ENCODE peak calls at places on chromosomes 3 and 15, in five cellular contexts. D is OCI-LY7, A is cardiac muscle cell, J is upper lobe of right lung, L is osteoblast. H is an unnamed sample.

GRCh38 chr3:124800076-124800475 is 69.8 kb downstream of the UMPS start:
- DNase-seq in D (no peak), A (no peak), L (no peak), J (no peak), H (no peak)

GRCh38 chr15:56038015-56038414 is 44.6 kb upstream of the NEDD4 start:
- DNase-seq in L (peak; percentile 19), D (peak; percentile 12), A (no peak), J (no peak), H (no peak)

GRCh38 chr15:96171842-96172241 is 158.7 kb upstream of the NR2F2 start:
- DNase-seq in A (peak; percentile 20), J (no peak), D (no peak), L (no peak), H (no peak)

GRCh38 chr3:12465151-12465795 is 19.0 kb upstream of the TSEN2 start:
- DNase-seq in D (no peak), J (no peak), A (no peak), L (no peak), H (no peak)

GRCh38 chr3:57393957-57394356 is 101.5 kb upstream of the ASB14 start:
- DNase-seq in L (no peak), D (peak; percentile 9), A (no peak), J (no peak), H (no peak)

GRCh38 chr15:80822666-80823065 is 43.5 kb downstream of the CEMIP start:
- DNase-seq in L (no peak), D (no peak), J (no peak), A (no peak), H (no peak)

GRCh38 chr3:158717576-158717975 is 14.7 kb downstream of the RARRES1 start:
- DNase-seq in L (no peak), D (no peak), J (no peak), A (no peak), H (no peak)

GRCh38 chr15:74010929-74011540 is 16.5 kb downstream of the PML start:
- DNase-seq in D (no peak), A (no peak), J (no peak), L (no peak), H (no peak)

GRCh38 chr3:110106805-110107204 is 769.5 kb upstream of the DPPA4 start:
- DNase-seq in J (no peak), A (no peak), D (no peak), L (no peak), H (no peak)

GRCh38 chr3:150341893-150342292 is 66.2 kb upstream of the TSC22D2 start:
- DNase-seq in D (no peak), L (no peak), J (no peak), A (no peak), H (no peak)

GRCh38 chr15:26148461-26148860 is 285.3 kb upstream of the ATP10A start:
- DNase-seq in A (no peak), J (no peak), D (no peak), L (no peak), H (no peak)

GRCh38 chr3:136380530-136380929 is 130.4 kb downstream of the PCCB start:
- DNase-seq in J (no peak), A (no peak), L (peak; percentile 78), D (no peak), H (no peak)

GRCh38 chr3:171498921-171499320 is 38.7 kb upstream of the TNIK start:
- DNase-seq in J (no peak), L (no peak), D (no peak), A (no peak), H (no peak)

GRCh38 chr3:197540961-197541377 is 14.8 kb downstream of the BDH1 start:
- DNase-seq in A (no peak), J (no peak), L (peak; percentile 18), D (no peak), H (no peak)

GRCh38 chr3:40768536-40768935 is 243.8 kb downstream of the ZNF621 start:
- DNase-seq in A (no peak), J (no peak), L (no peak), D (no peak), H (no peak)

GRCh38 chr15:94004697-94005096 is 226.7 kb upstream of the MCTP2 start:
- DNase-seq in D (no peak), J (no peak), A (no peak), L (no peak), H (no peak)

GRCh38 chr15:79090487-79091203 is at the start of gene RASGRF1:
- DNase-seq in A (peak; percentile 28), J (peak; percentile 61), D (no peak), L (peak; percentile 55), H (no peak)

GRCh38 chr3:150247456-150247855 is 160.6 kb upstream of the TSC22D2 start:
- DNase-seq in L (no peak), J (no peak), D (no peak), A (no peak), H (no peak)

GRCh38 chr3:45659661-45660566 is 29.3 kb upstream of the SACM1L start:
- DNase-seq in D (peak; percentile 55), J (peak; percentile 85), A (peak; percentile 64), L (peak; percentile 80), H (no peak)

GRCh38 chr3:140288575-140288974 is 353.6 kb downstream of the CLSTN2 start:
- DNase-seq in D (no peak), J (no peak), L (no peak), A (no peak), H (no peak)

GRCh38 chr3:46188708-46189107 is 19.4 kb downstream of the CCR1 start:
- DNase-seq in A (no peak), J (no peak), D (no peak), L (peak; percentile 54), H (no peak)

GRCh38 chr3:63654931-63655330 is 2.5 kb downstream of the SNTN start:
- DNase-seq in J (no peak), A (no peak), D (no peak), L (no peak), H (no peak)

GRCh38 chr3:100577382-100578008 is 31.9 kb upstream of the ADGRG7 start:
- DNase-seq in A (no peak), J (no peak), D (no peak), L (no peak), H (no peak)

GRCh38 chr3:182905623-182906022 is 74.7 kb downstream of the DCUN1D1 start:
- DNase-seq in J (no peak), D (peak; percentile 47), L (no peak), A (no peak), H (no peak)

GRCh38 chr3:152280539-152280938 is 11.8 kb downstream of the MBNL1 start:
- DNase-seq in L (no peak), A (no peak), J (no peak), D (no peak), H (no peak)

GRCh38 chr3:152276688-152277087 is 8.0 kb downstream of the MBNL1 start:
- DNase-seq in L (no peak), A (no peak), D (no peak), J (no peak), H (no peak)

GRCh38 chr3:152279474-152279873 is 10.7 kb downstream of the MBNL1 start:
- DNase-seq in A (no peak), J (no peak), D (no peak), L (no peak), H (no peak)

GRCh38 chr3:152277198-152277597 is 8.5 kb downstream of the MBNL1 start:
- DNase-seq in L (no peak), J (no peak), A (no peak), D (no peak), H (no peak)

GRCh38 chr3:152278674-152279427 is 10.1 kb downstream of the MBNL1 start:
- DNase-seq in D (no peak), J (no peak), L (no peak), A (no peak), H (no peak)
- H3K4me3 ChIP-seq in D (no peak overlapping the region), J (no peak overlapping the region), L (no peak overlapping the region), A (no peak overlapping the region), H (no peak overlapping the region)

GRCh38 chr15:38454687-38455071 is 752 bp downstream of the FAM98B start:
- DNase-seq in J (no peak), D (no peak), A (peak; percentile 47), L (no peak), H (no peak)

GRCh38 chr15:38458646-38459045 is 4.7 kb downstream of the FAM98B start:
- DNase-seq in A (no peak), L (no peak), J (no peak), D (no peak), H (no peak)

GRCh38 chr15:38455096-38455495 is 1.2 kb downstream of the FAM98B start:
- DNase-seq in D (no peak), A (no peak), L (no peak), J (no peak), H (no peak)

GRCh38 chr15:38459480-38459879 is 5.6 kb downstream of the FAM98B start:
- DNase-seq in A (no peak), L (no peak), D (no peak), J (no peak), H (no peak)

GRCh38 chr15:38453971-38454686 is at the start of gene FAM98B:
- DNase-seq in D (peak; percentile 88), A (peak; percentile 90), L (peak; percentile 80), J (peak; percentile 94), H (no peak)
- TF ChIP-seq CTCF in D (peak; percentile 56), A (no peak), L (no peak), J (no peak), H (no peak)

DNA sequence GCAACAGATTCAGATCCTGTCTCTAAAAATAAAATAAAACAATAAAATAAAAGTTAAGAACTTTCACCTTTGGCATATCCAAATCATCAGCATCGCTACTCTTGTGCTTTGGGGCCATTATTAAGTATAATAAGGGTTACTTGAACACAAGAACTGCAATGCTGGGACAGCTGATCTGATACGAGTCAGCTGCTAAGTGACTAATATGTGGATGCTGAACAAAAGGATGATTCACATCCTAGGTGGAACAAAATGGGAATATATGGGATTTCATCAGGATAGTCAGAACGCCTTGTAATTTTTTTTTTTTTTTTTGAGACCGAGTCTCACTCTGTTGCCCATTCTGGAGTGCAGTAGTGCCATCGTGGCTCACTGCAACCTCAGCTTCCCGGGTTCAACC is 29.7 kb downstream of the BUB1B start:
- DNase-seq in L (peak; percentile 77), D (no peak), J (no peak), A (no peak), H (peak; percentile 56)
- H3K36me3 ChIP-seq in L (peaks cover 9% of the 10 kb centered on the region), D (peaks cover 99% of the 10 kb centered on the region), J (no peaks in the 10 kb centered on the region), A (peaks cover 5% of the 10 kb centered on the region), H (no peaks in the 10 kb centered on the region)

GRCh38 chr3:89326997-89327396 is 219.6 kb downstream of the EPHA3 start:
- DNase-seq in L (no peak), D (no peak), J (no peak), A (no peak), H (no peak)

GRCh38 chr3:89335693-89336092 is 228.3 kb downstream of the EPHA3 start:
- DNase-seq in L (no peak), A (no peak), D (no peak), J (no peak), H (no peak)

DNA sequence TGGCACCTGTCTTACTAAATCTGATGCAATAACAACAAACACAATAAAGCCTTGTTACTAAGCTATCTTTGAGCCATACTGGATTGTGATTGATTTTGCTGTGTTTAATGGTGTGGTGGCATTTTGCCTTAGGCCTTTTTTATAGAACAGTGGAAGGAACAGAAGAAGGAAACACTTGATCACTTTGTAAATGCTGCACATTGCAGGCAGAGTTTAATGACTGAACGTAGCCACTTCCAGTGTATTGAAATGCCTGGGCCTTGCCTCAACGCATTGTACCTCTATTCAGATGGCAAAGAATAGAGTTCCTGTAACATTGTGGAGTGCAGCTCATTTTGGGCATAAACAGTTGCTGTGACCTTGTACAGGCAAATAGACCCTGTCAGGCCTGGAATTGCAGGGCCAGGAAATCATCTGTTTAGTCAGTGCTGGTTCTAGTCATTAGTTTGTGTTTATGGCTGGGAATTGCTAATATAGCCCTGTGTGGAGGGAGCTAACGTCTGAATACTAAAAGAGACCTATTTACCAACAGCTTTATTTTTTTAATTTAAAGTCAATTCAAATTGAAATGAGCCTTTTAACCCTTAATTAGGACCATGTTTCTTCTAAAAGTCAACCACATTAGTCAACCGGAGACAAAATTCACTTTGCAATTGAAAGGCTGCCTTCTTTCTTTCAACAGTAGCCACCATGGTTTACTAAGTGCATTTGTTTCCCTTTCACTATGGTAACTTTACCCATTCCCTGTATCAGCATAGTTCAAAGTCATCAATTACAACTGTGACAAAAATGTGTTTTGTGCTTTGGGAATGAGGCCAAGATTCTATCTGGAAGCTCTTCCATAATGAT is 225.1 kb downstream of the EPHA3 start:
- DNase-seq in L (no peak), J (no peak), A (no peak), D (no peak), H (no peak)
- H3K4me3 ChIP-seq in L (no peak overlapping the region), J (no peak overlapping the region), A (no peak overlapping the region), D (no peak overlapping the region), H (no peak overlapping the region)

H was measured in kidney epithelial cell.